ENCODE peak calls at places on chromosomes 6 and 20, in four cellular contexts. One of them, this sample, is unnamed.

GRCh38 chr20:11734431-11734830 is 183.3 kb upstream of the BTBD3 start:
- DNase-seq in H1: no peak
- DNase-seq in WTC11: no peak
- DNase-seq in K562: no peak
- DNase-seq in this sample: no peak

GRCh38 chr6:166678426-166678825 is 51.4 kb upstream of the RPS6KA2 start:
- DNase-seq in WTC11: no peak
- DNase-seq in H1: no peak
- DNase-seq in K562: no peak
- DNase-seq in this sample: no peak

GRCh38 chr20:14677455-14677854 is 340.0 kb upstream of the FLRT3 start:
- DNase-seq in WTC11: no peak
- DNase-seq in K562: no peak
- DNase-seq in H1: no peak
- DNase-seq in this sample: no peak

GRCh38 chr20:20225325-20225724 is 142.6 kb upstream of the INSM1 start:
- DNase-seq in H1: no peak
- DNase-seq in K562: no peak
- DNase-seq in WTC11: no peak
- DNase-seq in this sample: no peak

GRCh38 chr6:3456794-3457709 is at the start of gene SLC22A23:
- DNase-seq in H1: peak
- DNase-seq in WTC11: peak
- DNase-seq in K562: peak
- DNase-seq in this sample: peak

GRCh38 chr6:4039348-4039747 is 39.6 kb downstream of the FAM217A start:
- DNase-seq in K562: no peak
- DNase-seq in WTC11: no peak
- DNase-seq in H1: no peak
- DNase-seq in this sample: no peak

GRCh38 chr6:17149581-17149980 is 47.7 kb downstream of the STMND1 start:
- DNase-seq in H1: no peak
- DNase-seq in WTC11: no peak
- DNase-seq in K562: no peak
- DNase-seq in this sample: no peak

GRCh38 chr6:3419624-3420272 is 37.1 kb downstream of the SLC22A23 start:
- DNase-seq in H1: no peak
- DNase-seq in K562: no peak
- DNase-seq in WTC11: no peak
- DNase-seq in this sample: no peak

GRCh38 chr6:166511316-166511715 is 75.2 kb downstream of the RAMACL start:
- DNase-seq in K562: no peak
- DNase-seq in WTC11: no peak
- DNase-seq in H1: no peak
- DNase-seq in this sample: no peak

GRCh38 chr6:154738561-154738961 is 5.3 kb downstream of the SCAF8 start:
- DNase-seq in K562: no peak
- DNase-seq in H1: no peak
- DNase-seq in WTC11: no peak
- DNase-seq in this sample: no peak

GRCh38 chr20:57094171-57094891 is 172.1 kb downstream of the BMP7 start:
- DNase-seq in WTC11: no peak
- DNase-seq in H1: no peak
- DNase-seq in K562: no peak
- DNase-seq in this sample: no peak

GRCh38 chr20:49006446-49006980 is 39.6 kb upstream of the CSE1L start:
- DNase-seq in H1: no peak
- DNase-seq in WTC11: no peak
- DNase-seq in K562: no peak
- DNase-seq in this sample: no peak

GRCh38 chr6:135351635-135352034 is 145.9 kb downstream of the AHI1 start:
- DNase-seq in H1: no peak
- DNase-seq in WTC11: no peak
- DNase-seq in K562: no peak
- DNase-seq in this sample: no peak

GRCh38 chr6:112694986-112695385 is 347.9 kb downstream of the RFPL4B start:
- DNase-seq in H1: no peak
- DNase-seq in K562: no peak
- DNase-seq in WTC11: no peak
- DNase-seq in this sample: no peak

GRCh38 chr6:116533233-116533957 is 12.1 kb downstream of the TRAPPC3L start:
- DNase-seq in K562: peak
- DNase-seq in WTC11: no peak
- DNase-seq in H1: no peak
- DNase-seq in this sample: no peak

GRCh38 chr6:140817176-140817575 is 1315.5 kb upstream of the GJE1 start:
- DNase-seq in WTC11: no peak
- DNase-seq in H1: no peak
- DNase-seq in K562: no peak
- DNase-seq in this sample: no peak

GRCh38 chr6:136562211-136562610 is 12.0 kb upstream of the MAP7 start:
- DNase-seq in WTC11: no peak
- DNase-seq in K562: no peak
- DNase-seq in H1: no peak
- DNase-seq in this sample: no peak

GRCh38 chr6:96450082-96450759 is 71.4 kb upstream of the UFL1 start:
- DNase-seq in H1: no peak
- DNase-seq in K562: no peak
- DNase-seq in WTC11: no peak
- DNase-seq in this sample: no peak

GRCh38 chr20:39623584-39624234 is 661.6 kb downstream of the DHX35 start:
- DNase-seq in K562: no peak
- DNase-seq in H1: no peak
- DNase-seq in WTC11: no peak
- DNase-seq in this sample: no peak

GRCh38 chr6:41367700-41368099 is 32.3 kb downstream of the NCR2 start:
- DNase-seq in K562: peak
- DNase-seq in WTC11: peak
- DNase-seq in H1: no peak
- DNase-seq in this sample: peak

GRCh38 chr6:54515013-54515412 is 206.8 kb downstream of the TINAG start:
- DNase-seq in WTC11: no peak
- DNase-seq in K562: no peak
- DNase-seq in H1: no peak
- DNase-seq in this sample: no peak

GRCh38 chr20:45346851-45347250 is 1.4 kb downstream of the SDC4 start:
- DNase-seq in H1: no peak
- DNase-seq in K562: no peak
- DNase-seq in WTC11: no peak
- DNase-seq in this sample: no peak

GRCh38 chr20:53582574-53583351 is 10.9 kb downstream of the ZNF217 start:
- DNase-seq in WTC11: no peak
- DNase-seq in K562: no peak
- DNase-seq in H1: no peak
- DNase-seq in this sample: peak

GRCh38 chr6:108699290-108700041 is 138.7 kb downstream of the FOXO3 start:
- DNase-seq in WTC11: no peak
- DNase-seq in H1: no peak
- DNase-seq in K562: no peak
- DNase-seq in this sample: no peak

GRCh38 chr6:148438593-148438992 is 96.0 kb downstream of the SASH1 start:
- DNase-seq in WTC11: no peak
- DNase-seq in K562: no peak
- DNase-seq in H1: no peak
- DNase-seq in this sample: no peak

GRCh38 chr6:89977808-89978748 is 83.8 kb downstream of the GJA10 start:
- DNase-seq in H1: no peak
- DNase-seq in WTC11: no peak
- DNase-seq in K562: no peak
- DNase-seq in this sample: peak

GRCh38 chr6:159099311-159099710 is 54.5 kb upstream of the TAGAP start:
- DNase-seq in H1: no peak
- DNase-seq in K562: no peak
- DNase-seq in WTC11: no peak
- DNase-seq in this sample: no peak

GRCh38 chr20:43388267-43389081 is 69.2 kb upstream of the SRSF6 start:
- DNase-seq in WTC11: no peak
- DNase-seq in K562: no peak
- DNase-seq in H1: no peak
- DNase-seq in this sample: no peak

GRCh38 chr6:113403966-113404575 is 453.1 kb upstream of the MARCKS start:
- DNase-seq in H1: no peak
- DNase-seq in K562: no peak
- DNase-seq in WTC11: no peak
- DNase-seq in this sample: no peak

GRCh38 chr6:131658287-131658686 is 21.2 kb downstream of the ENPP3 start:
- DNase-seq in H1: no peak
- DNase-seq in WTC11: no peak
- DNase-seq in K562: no peak
- DNase-seq in this sample: no peak

GRCh38 chr20:41618807-41619294 is 674 bp upstream of the CHD6 start:
- DNase-seq in WTC11: no peak
- DNase-seq in K562: no peak
- DNase-seq in H1: no peak
- DNase-seq in this sample: no peak

GRCh38 chr20:19746396-19746795 is 11.7 kb upstream of the RIN2 start:
- DNase-seq in WTC11: no peak
- DNase-seq in H1: no peak
- DNase-seq in K562: no peak
- DNase-seq in this sample: no peak

GRCh38 chr6:121627761-121628160 is 192.3 kb downstream of the GJA1 start:
- DNase-seq in K562: no peak
- DNase-seq in H1: no peak
- DNase-seq in WTC11: no peak
- DNase-seq in this sample: no peak

GRCh38 chr6:152575186-152575585 is 62.0 kb downstream of the SYNE1 start:
- DNase-seq in H1: no peak
- DNase-seq in WTC11: no peak
- DNase-seq in K562: no peak
- DNase-seq in this sample: no peak
- TF ChIP-seq TEAD4 in H1: no peak
- TF ChIP-seq TEAD4 in WTC11: no peak
- TF ChIP-seq TEAD4 in K562: no peak
- TF ChIP-seq TEAD4 in this sample: no peak

GRCh38 chr6:168133186-168133585 is 54.2 kb upstream of the FRMD1 start:
- DNase-seq in K562: no peak
- DNase-seq in H1: no peak
- DNase-seq in WTC11: no peak
- DNase-seq in this sample: no peak
- TF ChIP-seq TEAD4 in K562: no peak
- TF ChIP-seq TEAD4 in H1: no peak
- TF ChIP-seq TEAD4 in WTC11: no peak
- TF ChIP-seq TEAD4 in this sample: no peak

DNA sequence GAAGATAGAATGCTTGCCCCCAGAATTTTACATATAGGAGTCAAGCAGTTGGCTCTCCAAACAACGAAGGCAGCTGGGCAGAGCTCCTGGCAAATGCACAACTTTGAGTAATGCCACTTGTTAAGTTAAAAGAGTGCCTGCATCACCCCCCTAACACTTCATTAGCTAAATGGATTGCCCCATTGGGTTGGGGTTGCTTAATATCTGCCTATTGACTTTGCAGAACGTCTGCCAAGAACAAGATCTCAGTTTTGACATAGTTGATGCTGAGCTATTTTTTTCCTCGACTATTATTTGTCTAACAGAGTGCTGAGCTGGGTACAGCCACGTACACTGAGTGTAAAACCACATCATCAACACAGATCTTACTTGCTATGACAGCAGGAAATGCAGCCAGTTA is 12.1 kb downstream of the ANKRD60 start:
- DNase-seq in H1: no peak
- DNase-seq in WTC11: no peak
- DNase-seq in K562: no peak
- DNase-seq in this sample: no peak
- TF ChIP-seq TEAD4 in H1: no peak
- TF ChIP-seq TEAD4 in WTC11: no peak
- TF ChIP-seq TEAD4 in K562: no peak
- TF ChIP-seq TEAD4 in this sample: no peak

DNA sequence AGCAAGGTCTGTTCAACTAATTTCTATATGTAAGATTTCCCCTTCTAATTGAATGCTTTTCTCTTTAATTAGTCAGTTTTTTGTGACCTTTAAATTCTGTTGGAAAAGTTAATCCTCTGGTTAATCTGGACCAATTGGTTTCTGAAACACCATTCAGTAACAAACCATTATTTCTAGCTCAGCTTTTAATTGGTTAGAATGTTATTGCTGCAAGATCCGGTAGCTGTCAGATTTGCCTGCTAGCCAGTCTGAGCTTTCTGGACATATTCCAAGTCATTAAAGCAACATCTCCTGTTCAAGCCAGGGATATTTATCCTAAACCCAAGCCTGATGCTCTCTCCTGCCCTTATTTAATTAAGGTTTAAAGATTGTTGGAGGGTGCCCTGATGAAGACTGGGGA is 55.1 kb upstream of the FBXL4 start:
- DNase-seq in WTC11: no peak
- DNase-seq in H1: no peak
- DNase-seq in K562: no peak
- DNase-seq in this sample: peak
- TF ChIP-seq TEAD4 in WTC11: no peak
- TF ChIP-seq TEAD4 in H1: no peak
- TF ChIP-seq TEAD4 in K562: no peak
- TF ChIP-seq TEAD4 in this sample: no peak

DNA sequence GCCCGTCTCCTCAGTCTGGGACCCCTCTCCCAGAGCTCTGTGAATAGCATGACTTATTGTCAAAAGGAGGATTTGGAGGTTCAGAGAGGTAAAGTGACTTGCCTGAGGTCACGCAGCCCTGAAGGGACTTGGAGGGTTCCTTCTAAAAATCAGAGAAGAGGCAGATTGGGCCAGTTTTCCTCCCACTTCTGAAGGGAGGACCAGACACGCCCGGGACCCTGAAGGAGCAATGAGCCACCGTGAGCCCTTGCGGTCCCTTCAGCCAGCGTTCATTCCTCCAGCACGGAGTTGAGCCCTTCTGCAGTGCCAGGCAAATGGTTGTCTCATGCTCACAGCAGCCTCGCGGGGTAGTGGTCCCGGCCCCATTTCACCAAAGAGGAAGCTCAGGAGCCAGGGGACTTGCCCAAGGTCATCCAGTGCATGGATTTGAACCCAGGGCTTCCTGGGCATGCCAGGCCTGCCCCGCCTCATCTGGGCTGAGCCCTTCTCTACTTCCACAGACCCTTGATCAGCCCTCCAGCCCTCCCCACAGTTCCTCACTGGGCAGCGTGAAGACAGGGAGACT is 7.4 kb downstream of the SRC start:
- DNase-seq in K562: no peak
- DNase-seq in WTC11: no peak
- DNase-seq in H1: no peak
- DNase-seq in this sample: peak
- TF ChIP-seq TEAD4 in K562: no peak
- TF ChIP-seq TEAD4 in WTC11: no peak
- TF ChIP-seq TEAD4 in H1: no peak
- TF ChIP-seq TEAD4 in this sample: no peak

This sample was measured in SK-N-SH.